ENCODE peak calls at places on chromosomes 16 and 17, in seven cellular contexts. U is BE2C, G is BJ, F is body of pancreas, J is cardiac fibroblast, L is sigmoid colon, E is lung. H is an unnamed sample.

GRCh38 chr16:85899444-85899843 is 482 bp downstream of the IRF8 start:
- DNase-seq in U (no peak), G (no peak), F (no peak), J (no peak), L (no peak), E (no peak), H (no peak)

GRCh38 chr17:50950002-50950877 is 84.1 kb upstream of the TOB1 start:
- DNase-seq in U (peak), G (peak), F (peak), J (peak), L (peak), E (peak), H (peak)

GRCh38 chr17:81306898-81307510 is 11.9 kb upstream of the SLC38A10 start:
- DNase-seq in U (no peak), G (no peak), F (no peak), J (no peak), L (no peak), E (no peak), H (no peak)

GRCh38 chr17:76581515-76581914 is 4.1 kb downstream of the ST6GALNAC2 start:
- DNase-seq in U (no peak), G (no peak), F (no peak), J (no peak), L (no peak), E (no peak), H (no peak)

GRCh38 chr17:77962349-77962748 is 3.8 kb downstream of the TNRC6C start:
- DNase-seq in U (no peak), G (no peak), F (no peak), J (no peak), L (no peak), E (no peak), H (no peak)

GRCh38 chr17:7844292-7845154 is 10.3 kb upstream of the TMEM88 start:
- DNase-seq in U (peak), G (no peak), F (peak), J (peak), L (peak), E (peak), H (peak)

GRCh38 chr17:41645371-41646063 is 21.1 kb upstream of the KRT17 start:
- DNase-seq in U (no peak), G (no peak), F (no peak), J (peak), L (no peak), E (no peak), H (peak)

GRCh38 chr16:71474864-71475263 is 12.8 kb upstream of the ZNF23 start:
- DNase-seq in U (no peak), G (peak), F (no peak), J (peak), L (no peak), E (no peak), H (peak)

GRCh38 chr17:45021607-45022287 is 29.7 kb downstream of the DCAKD start:
- DNase-seq in U (peak), G (no peak), F (peak), J (peak), L (peak), E (peak), H (no peak)

GRCh38 chr16:66746048-66746447 is 5.4 kb downstream of the DYNC1LI2 start:
- DNase-seq in U (no peak), G (no peak), F (no peak), J (no peak), L (no peak), E (no peak), H (no peak)

GRCh38 chr17:21678451-21679081 is 13.8 kb upstream of the KCNJ18 start:
- DNase-seq in U (no peak), G (no peak), F (peak), J (no peak), L (peak), E (no peak), H (no peak)

GRCh38 chr17:61279476-61280145 is 120.0 kb upstream of the TBX2 start:
- DNase-seq in U (no peak), G (no peak), F (no peak), J (no peak), L (no peak), E (no peak), H (no peak)

GRCh38 chr17:77288115-77288619 is 147.4 kb downstream of the SEC14L1 start:
- DNase-seq in U (no peak), G (no peak), F (no peak), J (no peak), L (no peak), E (no peak), H (peak)

GRCh38 chr17:81926451-81927144 is 937 bp downstream of the MAFG start:
- DNase-seq in U (peak), G (no peak), F (peak), J (peak), L (peak), E (peak), H (no peak)

GRCh38 chr16:86545927-86546637 is 9.0 kb downstream of the MTHFSD start:
- DNase-seq in U (no peak), G (no peak), F (no peak), J (no peak), L (peak), E (no peak), H (no peak)

GRCh38 chr17:19387921-19388521 is 1.0 kb upstream of the MFAP4 start:
- DNase-seq in U (no peak), G (peak), F (peak), J (no peak), L (peak), E (no peak), H (no peak)

GRCh38 chr16:71383054-71383773 is 24.7 kb downstream of the CALB2 start:
- DNase-seq in U (no peak), G (no peak), F (no peak), J (no peak), L (no peak), E (no peak), H (no peak)

GRCh38 chr16:72877374-72878028 is 170.4 kb downstream of the ZFHX3 start:
- DNase-seq in U (no peak), G (peak), F (no peak), J (peak), L (no peak), E (no peak), H (no peak)

GRCh38 chr16:67006930-67007658 is 18.7 kb downstream of the CES4A start:
- DNase-seq in U (no peak), G (no peak), F (no peak), J (no peak), L (no peak), E (no peak), H (no peak)

GRCh38 chr16:55000595-55000994 is 69.9 kb downstream of the IRX5 start:
- DNase-seq in U (no peak), G (no peak), F (no peak), J (peak), L (no peak), E (no peak), H (no peak)

GRCh38 chr17:18888766-18889290 is 30.9 kb downstream of the PRPSAP2 start:
- DNase-seq in U (no peak), G (no peak), F (no peak), J (no peak), L (no peak), E (no peak), H (no peak)

GRCh38 chr16:50887500-50887899 is 145.6 kb downstream of the CYLD start:
- DNase-seq in U (no peak), G (no peak), F (no peak), J (no peak), L (no peak), E (peak), H (no peak)

GRCh38 chr17:28727727-28728363 is 743 bp upstream of the NEK8 start:
- DNase-seq in U (peak), G (no peak), F (peak), J (peak), L (peak), E (peak), H (peak)

GRCh38 chr17:7380855-7381683 is at the start of gene TNK1:
- DNase-seq in U (no peak), G (no peak), F (peak), J (no peak), L (peak), E (peak), H (no peak)

GRCh38 chr17:42407289-42407836 is 15.7 kb downstream of the CAVIN1 start:
- DNase-seq in U (peak), G (no peak), F (peak), J (peak), L (peak), E (peak), H (peak)

GRCh38 chr16:19513377-19514053 is 8.4 kb downstream of the GDE1 start:
- DNase-seq in U (no peak), G (no peak), F (no peak), J (no peak), L (no peak), E (no peak), H (no peak)

GRCh38 chr16:50822671-50823070 is 80.8 kb downstream of the CYLD start:
- DNase-seq in U (no peak), G (no peak), F (no peak), J (no peak), L (no peak), E (no peak), H (no peak)

GRCh38 chr17:47207143-47208067 is 1.7 kb upstream of the MYL4 start:
- DNase-seq in U (no peak), G (no peak), F (no peak), J (no peak), L (no peak), E (no peak), H (no peak)

GRCh38 chr17:47205419-47205963 is 3.7 kb upstream of the MYL4 start:
- DNase-seq in U (no peak), G (peak), F (peak), J (peak), L (peak), E (peak), H (no peak)

GRCh38 chr17:47209499-47209898 is 351 bp downstream of the MYL4 start:
- DNase-seq in U (no peak), G (no peak), F (no peak), J (no peak), L (no peak), E (no peak), H (no peak)

GRCh38 chr17:47210105-47210504 is 957 bp downstream of the MYL4 start:
- DNase-seq in U (no peak), G (no peak), F (no peak), J (no peak), L (no peak), E (no peak), H (no peak)

GRCh38 chr17:47208744-47209488 is at the start of gene MYL4:
- DNase-seq in U (no peak), G (no peak), F (no peak), J (no peak), L (no peak), E (no peak), H (no peak)
- H3K4me3 ChIP-seq in U (no peak), G (no peak), F (no peak), J (no peak), L (no peak), E (no peak), H (no peak)

DNA sequence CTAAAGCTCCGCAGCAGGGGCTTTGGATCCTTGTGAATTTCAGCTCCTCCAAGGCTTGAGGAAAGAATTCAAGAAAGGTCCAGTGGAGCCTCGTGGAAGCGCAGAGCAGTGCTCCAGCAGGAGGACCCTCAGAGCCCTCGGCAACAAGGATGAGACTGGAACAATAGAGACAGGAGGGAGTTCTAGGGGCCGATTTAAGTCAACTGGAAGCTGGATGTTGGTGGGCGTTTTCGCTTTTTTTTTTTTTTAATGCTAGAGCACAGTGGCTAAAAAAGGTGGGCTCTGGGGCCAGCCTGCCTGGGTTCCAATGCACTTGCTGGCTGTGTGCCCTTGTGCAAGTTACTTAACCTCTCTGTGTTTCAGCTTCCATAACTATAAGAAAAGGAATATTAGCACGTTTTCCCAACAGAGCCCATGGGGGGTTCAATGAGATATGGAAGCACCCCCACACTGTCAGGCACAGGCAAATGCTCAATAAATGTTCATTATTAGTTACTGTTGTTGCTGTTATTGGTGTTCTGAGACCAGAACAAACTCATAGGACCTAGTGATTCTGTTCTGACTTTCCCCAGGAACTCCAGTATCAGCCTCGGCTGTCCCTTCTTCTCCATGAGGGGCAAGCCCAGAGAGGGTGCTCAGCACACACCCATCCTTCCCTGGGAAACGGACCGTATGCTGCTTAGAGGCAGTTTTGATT is 5.3 kb upstream of the CBX8 start:
- DNase-seq in U (no peak), G (no peak), F (no peak), J (no peak), L (no peak), E (no peak), H (no peak)
- H3K4me3 ChIP-seq in U (no peak), G (no peak), F (no peak), J (no peak), L (no peak), E (no peak), H (no peak)

DNA sequence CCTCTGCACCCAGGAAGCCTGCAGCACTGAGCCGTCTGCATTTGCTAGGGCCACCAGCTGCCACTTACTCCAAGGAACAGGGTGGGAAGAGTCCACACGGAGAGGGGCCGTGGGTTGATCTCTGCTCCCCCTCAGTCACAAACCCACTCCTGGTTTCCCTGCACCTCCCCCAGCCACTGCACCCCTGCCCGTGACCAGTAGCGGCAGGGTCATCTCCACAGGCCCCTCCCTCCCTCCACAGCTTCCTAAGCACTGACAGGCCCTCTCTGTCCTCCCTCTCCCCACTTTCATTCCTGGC is 75.2 kb downstream of the RBFOX3 start:
- DNase-seq in U (no peak), G (no peak), F (no peak), J (no peak), L (no peak), E (no peak), H (no peak)
- H3K4me3 ChIP-seq in U (no peak), G (no peak), F (no peak), J (no peak), L (no peak), E (no peak), H (no peak)

GRCh38 chr16:167117-167462 is 1.3 kb downstream of the HBM start:
- DNase-seq in U (no peak), G (no peak), F (no peak), J (no peak), L (no peak), E (no peak), H (no peak)

GRCh38 chr16:168424-168823 is 2.6 kb downstream of the HBM start:
- DNase-seq in U (peak), G (no peak), F (no peak), J (no peak), L (no peak), E (no peak), H (no peak)

GRCh38 chr16:165218-165538 is 600 bp upstream of the HBM start:
- DNase-seq in U (no peak), G (no peak), F (no peak), J (no peak), L (no peak), E (no peak), H (no peak)

GRCh38 chr16:166375-167116 is 768 bp downstream of the HBM start:
- DNase-seq in U (no peak), G (no peak), F (no peak), J (no peak), L (no peak), E (no peak), H (no peak)

GRCh38 chr16:165539-166374 is at the start of gene HBM:
- DNase-seq in U (no peak), G (no peak), F (no peak), J (no peak), L (no peak), E (no peak), H (no peak)
- H3K4me3 ChIP-seq in U (peak), G (no peak), F (no peak), J (no peak), L (no peak), E (no peak), H (no peak)

GRCh38 chr16:57432989-57433388 is 14.2 kb downstream of the CIAPIN1 start:
- DNase-seq in U (no peak), G (no peak), F (no peak), J (no peak), L (no peak), E (no peak), H (no peak)
- H3K4me3 ChIP-seq in U (no peak), G (no peak), F (no peak), J (no peak), L (no peak), E (no peak), H (no peak)